ENCODE peak calls at places on chromosomes 3 and 15, in six cellular contexts. One of them, this sample, is unnamed.

GRCh38 chr15:95972136-95972553 is 358.4 kb upstream of the NR2F2 start:
- DNase-seq in MCF 10A: no peak
- DNase-seq in EL: peak
- DNase-seq in nephron progenitor cell: no peak
- DNase-seq in activated CD8-positive, alpha-beta memory T cell treated with anti-CD3 and anti-CD28 coated beads for 24 hours: no peak
- DNase-seq in head of caudate nucleus: no peak
- DNase-seq in this sample: no peak

GRCh38 chr15:99090011-99090699 is 14.7 kb upstream of the SYNM start:
- DNase-seq in MCF 10A: no peak
- DNase-seq in EL: no peak
- DNase-seq in nephron progenitor cell: no peak
- DNase-seq in activated CD8-positive, alpha-beta memory T cell treated with anti-CD3 and anti-CD28 coated beads for 24 hours: peak
- DNase-seq in head of caudate nucleus: no peak
- DNase-seq in this sample: no peak

GRCh38 chr15:74793135-74794028 is 11.5 kb downstream of the CSK start:
- DNase-seq in MCF 10A: peak
- DNase-seq in EL: no peak
- DNase-seq in nephron progenitor cell: no peak
- DNase-seq in activated CD8-positive, alpha-beta memory T cell treated with anti-CD3 and anti-CD28 coated beads for 24 hours: peak
- DNase-seq in head of caudate nucleus: no peak
- DNase-seq in this sample: no peak

GRCh38 chr15:29126208-29126536 is 143.4 kb downstream of the NSMCE3 start:
- DNase-seq in MCF 10A: no peak
- DNase-seq in EL: no peak
- DNase-seq in nephron progenitor cell: no peak
- DNase-seq in activated CD8-positive, alpha-beta memory T cell treated with anti-CD3 and anti-CD28 coated beads for 24 hours: no peak
- DNase-seq in head of caudate nucleus: no peak
- DNase-seq in this sample: no peak

GRCh38 chr15:26891448-26891881 is 24.6 kb downstream of the GABRA5 start:
- DNase-seq in MCF 10A: peak
- DNase-seq in EL: peak
- DNase-seq in nephron progenitor cell: peak
- DNase-seq in activated CD8-positive, alpha-beta memory T cell treated with anti-CD3 and anti-CD28 coated beads for 24 hours: peak
- DNase-seq in head of caudate nucleus: peak
- DNase-seq in this sample: peak

GRCh38 chr3:8767667-8768363 is 1.6 kb downstream of the OXTR start:
- DNase-seq in MCF 10A: peak
- DNase-seq in EL: peak
- DNase-seq in nephron progenitor cell: peak
- DNase-seq in activated CD8-positive, alpha-beta memory T cell treated with anti-CD3 and anti-CD28 coated beads for 24 hours: peak
- DNase-seq in head of caudate nucleus: peak
- DNase-seq in this sample: no peak

GRCh38 chr3:172836390-172836997 is 86.0 kb downstream of the ECT2 start:
- DNase-seq in MCF 10A: peak
- DNase-seq in EL: peak
- DNase-seq in nephron progenitor cell: peak
- DNase-seq in activated CD8-positive, alpha-beta memory T cell treated with anti-CD3 and anti-CD28 coated beads for 24 hours: no peak
- DNase-seq in head of caudate nucleus: peak
- DNase-seq in this sample: peak

GRCh38 chr15:74226761-74227540 is 9.2 kb upstream of the CCDC33 start:
- DNase-seq in MCF 10A: no peak
- DNase-seq in EL: no peak
- DNase-seq in nephron progenitor cell: no peak
- DNase-seq in activated CD8-positive, alpha-beta memory T cell treated with anti-CD3 and anti-CD28 coated beads for 24 hours: no peak
- DNase-seq in head of caudate nucleus: no peak
- DNase-seq in this sample: no peak

GRCh38 chr3:48952510-48953118 is 34.0 kb downstream of the ARIH2 start:
- DNase-seq in MCF 10A: peak
- DNase-seq in EL: peak
- DNase-seq in nephron progenitor cell: peak
- DNase-seq in activated CD8-positive, alpha-beta memory T cell treated with anti-CD3 and anti-CD28 coated beads for 24 hours: peak
- DNase-seq in head of caudate nucleus: peak
- DNase-seq in this sample: no peak

GRCh38 chr3:122356402-122356801 is 26.6 kb downstream of the MIX23 start:
- DNase-seq in MCF 10A: peak
- DNase-seq in EL: peak
- DNase-seq in nephron progenitor cell: peak
- DNase-seq in activated CD8-positive, alpha-beta memory T cell treated with anti-CD3 and anti-CD28 coated beads for 24 hours: no peak
- DNase-seq in head of caudate nucleus: peak
- DNase-seq in this sample: peak

GRCh38 chr3:66452247-66453040 is 48.4 kb downstream of the LRIG1 start:
- DNase-seq in MCF 10A: no peak
- DNase-seq in EL: no peak
- DNase-seq in nephron progenitor cell: no peak
- DNase-seq in activated CD8-positive, alpha-beta memory T cell treated with anti-CD3 and anti-CD28 coated beads for 24 hours: no peak
- DNase-seq in head of caudate nucleus: no peak
- DNase-seq in this sample: no peak

GRCh38 chr3:172666181-172666872 is 44.5 kb downstream of the NCEH1 start:
- DNase-seq in MCF 10A: peak
- DNase-seq in EL: no peak
- DNase-seq in nephron progenitor cell: no peak
- DNase-seq in activated CD8-positive, alpha-beta memory T cell treated with anti-CD3 and anti-CD28 coated beads for 24 hours: no peak
- DNase-seq in head of caudate nucleus: no peak
- DNase-seq in this sample: no peak

GRCh38 chr3:42213417-42213816 is 52.6 kb downstream of the CCK start:
- DNase-seq in MCF 10A: no peak
- DNase-seq in EL: no peak
- DNase-seq in nephron progenitor cell: no peak
- DNase-seq in activated CD8-positive, alpha-beta memory T cell treated with anti-CD3 and anti-CD28 coated beads for 24 hours: no peak
- DNase-seq in head of caudate nucleus: no peak
- DNase-seq in this sample: no peak

GRCh38 chr3:8882171-8882593 is 81.1 kb downstream of the RAD18 start:
- DNase-seq in MCF 10A: no peak
- DNase-seq in EL: peak
- DNase-seq in nephron progenitor cell: peak
- DNase-seq in activated CD8-positive, alpha-beta memory T cell treated with anti-CD3 and anti-CD28 coated beads for 24 hours: no peak
- DNase-seq in head of caudate nucleus: no peak
- DNase-seq in this sample: no peak

This sample was measured in K562.